ENCODE peak calls at places on chromosomes 6 and 20, in ten cellular contexts. W is GM23338, E is progenitor cell of endocrine pancreas, X is HepG2, M is brain microvascular endothelial cell, N is foreskin fibroblast, K is A673, A is adrenal gland, H is endothelial cell, J is stomach. O is an unnamed sample.

GRCh38 chr6:27178001-27178730 is 69.3 kb upstream of the PRSS16 start:
- DNase-seq in J (peak), A (peak), N (peak), K (peak), E (peak), X (peak), W (peak), H (peak), M (peak), O (peak)

GRCh38 chr6:143157146-143157545 is 96.5 kb downstream of the AIG1 start:
- DNase-seq in M (no peak), J (no peak), N (peak), H (no peak), E (no peak), K (no peak), W (no peak), A (no peak), X (no peak), O (peak)

GRCh38 chr20:63708301-63709148 is 686 bp downstream of the ZGPAT start:
- DNase-seq in X (no peak), A (peak), J (no peak), E (no peak), H (peak), N (no peak), M (no peak), W (peak), K (no peak), O (no peak)

GRCh38 chr6:33888183-33888582 is 84.4 kb upstream of the MLN start:
- DNase-seq in M (no peak), H (no peak), W (no peak), N (no peak), E (no peak), J (no peak), A (no peak), X (no peak), K (no peak), O (no peak)

GRCh38 chr6:75202676-75203131 is 3.1 kb downstream of the COL12A1 start:
- DNase-seq in H (no peak), J (no peak), W (peak), K (no peak), A (no peak), X (no peak), E (no peak), N (no peak), M (no peak), O (no peak)

GRCh38 chr6:18501313-18502013 is 114.3 kb downstream of the RNF144B start:
- DNase-seq in H (no peak), A (peak), M (peak), J (no peak), E (no peak), X (no peak), K (peak), N (peak), W (no peak), O (peak)

GRCh38 chr20:61804896-61805295 is 260.8 kb downstream of the TAF4 start:
- DNase-seq in M (no peak), X (no peak), H (no peak), N (no peak), E (no peak), W (no peak), K (no peak), A (no peak), J (no peak), O (no peak)

GRCh38 chr6:154822947-154823558 is 89.8 kb downstream of the SCAF8 start:
- DNase-seq in K (no peak), X (no peak), H (no peak), W (no peak), A (no peak), E (no peak), N (no peak), M (no peak), J (no peak), O (no peak)

GRCh38 chr6:40293109-40293823 is 293.9 kb downstream of the LRFN2 start:
- DNase-seq in M (no peak), H (no peak), N (no peak), J (no peak), K (no peak), W (no peak), A (no peak), E (no peak), X (no peak), O (no peak)

GRCh38 chr20:64110411-64111068 is 3.2 kb upstream of the NPBWR2 start:
- DNase-seq in M (no peak), W (peak), N (no peak), X (no peak), H (no peak), A (peak), K (no peak), J (peak), E (no peak), O (no peak)

GRCh38 chr6:100300221-100300736 is 164.4 kb downstream of the SIM1 start:
- DNase-seq in N (peak), J (no peak), X (peak), W (no peak), H (no peak), M (peak), A (no peak), K (no peak), E (no peak), O (peak)

GRCh38 chr6:21984551-21984950 is 312.3 kb downstream of the PRL start:
- DNase-seq in W (no peak), E (no peak), H (no peak), A (no peak), K (peak), X (no peak), N (no peak), J (no peak), M (no peak), O (no peak)

GRCh38 chr20:37398750-37399621 is 53.0 kb downstream of the SRC start:
- DNase-seq in E (no peak), A (peak), N (no peak), K (no peak), X (peak), M (no peak), W (no peak), J (no peak), H (no peak), O (no peak)

GRCh38 chr6:107330190-107330589 is 129.2 kb downstream of the PDSS2 start:
- DNase-seq in K (no peak), A (no peak), M (no peak), W (peak), E (no peak), H (no peak), J (no peak), N (no peak), X (no peak), O (no peak)

GRCh38 chr20:57249073-57249472 is 17.4 kb downstream of the BMP7 start:
- DNase-seq in X (no peak), K (no peak), J (no peak), N (no peak), H (no peak), W (no peak), A (no peak), E (no peak), M (no peak), O (no peak)

GRCh38 chr6:82588020-82588419 is 224.4 kb downstream of the TPBG start:
- DNase-seq in K (no peak), X (no peak), H (no peak), N (no peak), A (no peak), E (no peak), J (no peak), W (no peak), M (no peak), O (peak)

GRCh38 chr20:2585811-2586210 is 49.4 kb downstream of the TMC2 start:
- DNase-seq in K (peak), E (no peak), W (no peak), A (no peak), M (peak), H (no peak), N (peak), X (no peak), J (no peak), O (peak)

DNA sequence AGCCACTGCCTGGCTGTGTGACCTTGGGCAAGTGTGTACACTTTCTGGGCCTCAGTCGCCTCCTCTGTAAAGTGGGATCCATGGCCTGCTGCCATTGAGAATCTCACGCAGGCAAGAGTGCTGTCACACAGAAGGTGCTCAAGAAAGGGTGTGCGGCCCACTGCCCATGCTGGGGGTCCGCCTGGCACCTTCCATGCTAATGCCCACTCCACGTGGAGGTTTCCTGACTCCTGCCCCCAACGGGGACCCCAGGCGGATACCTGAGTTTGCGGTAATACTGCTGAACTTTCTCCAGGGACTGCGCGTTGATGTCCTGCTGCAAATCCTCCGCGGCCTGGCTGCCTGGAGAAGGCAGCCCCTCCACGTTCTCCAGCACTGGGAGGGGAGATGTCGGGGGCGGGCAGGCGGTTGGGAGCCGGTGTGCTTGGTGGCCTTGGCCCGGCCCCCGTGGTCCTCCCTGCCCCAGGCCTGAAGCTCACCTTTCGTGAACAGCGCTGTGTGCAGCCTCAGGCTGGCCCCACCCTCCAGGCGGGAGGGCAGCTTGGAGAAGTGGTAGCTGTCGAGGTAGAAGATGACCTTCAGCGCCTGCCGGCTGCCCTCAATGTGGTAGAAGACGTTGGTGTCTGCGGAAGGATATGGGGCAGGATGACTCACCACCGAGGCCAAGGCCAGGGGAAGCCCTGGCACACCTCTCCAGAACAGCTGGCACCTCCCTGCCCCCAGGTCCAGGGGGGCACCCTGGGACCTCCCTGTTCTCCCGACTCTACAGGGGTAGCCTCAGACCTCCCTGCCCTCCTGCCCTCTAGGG is 195.6 kb downstream of the PREX1 start:
- DNase-seq in K (no peak), E (no peak), J (no peak), H (no peak), N (no peak), X (no peak), W (no peak), M (no peak), A (no peak), O (no peak)
- TF ChIP-seq CTCF in K (no peak), E (no peak), J (no peak), H (no peak), N (no peak), X (no peak), W (no peak), M (no peak), A (no peak), O (no peak)

GRCh38 chr6:169117663-169118062 is 136.0 kb downstream of the THBS2 start:
- DNase-seq in E (no peak), A (no peak), N (no peak), M (no peak), X (no peak), H (no peak), W (no peak), J (no peak), K (no peak), O (no peak)

GRCh38 chr6:169118346-169118830 is 135.3 kb downstream of the THBS2 start:
- DNase-seq in E (no peak), W (no peak), J (no peak), N (no peak), M (no peak), H (no peak), A (no peak), K (no peak), X (no peak), O (no peak)

GRCh38 chr6:169115632-169116031 is 138.0 kb downstream of the THBS2 start:
- DNase-seq in K (no peak), W (no peak), N (no peak), A (no peak), H (no peak), E (no peak), X (no peak), M (no peak), J (no peak), O (peak)

GRCh38 chr6:169119669-169120068 is 134.0 kb downstream of the THBS2 start:
- DNase-seq in N (no peak), H (no peak), A (no peak), J (no peak), X (no peak), M (no peak), W (no peak), K (no peak), E (no peak), O (no peak)

GRCh38 chr6:169121013-169121412 is 132.6 kb downstream of the THBS2 start:
- DNase-seq in M (no peak), E (no peak), K (no peak), H (no peak), N (no peak), W (no peak), X (no peak), J (no peak), A (no peak), O (no peak)
- TF ChIP-seq CTCF in M (peak), E (no peak), K (peak), H (peak), N (no peak), W (peak), X (no peak), J (no peak), A (no peak), O (peak)

DNA sequence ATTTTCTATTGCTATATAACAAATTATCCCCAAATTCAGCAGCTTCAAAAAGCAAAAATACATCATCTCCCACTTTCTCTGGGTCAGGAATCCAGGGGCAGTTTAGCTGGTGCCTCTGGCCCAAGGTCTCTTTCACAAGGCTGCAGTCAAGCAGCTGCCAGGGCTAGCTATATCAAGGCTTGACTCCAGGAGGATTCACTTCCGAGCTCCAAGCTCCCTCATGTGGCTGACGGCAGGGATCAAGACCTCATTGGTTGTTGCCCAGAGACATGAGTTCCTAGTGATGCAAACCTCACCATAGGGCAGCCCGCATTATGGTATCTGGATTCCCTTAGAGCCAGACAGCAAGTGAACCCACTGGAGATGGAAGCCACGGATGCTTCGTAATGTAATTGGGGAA is 1.3 kb upstream of the VNN1 start:
- DNase-seq in X (peak), H (peak), N (peak), J (peak), E (peak), A (peak), M (peak), W (peak), K (peak), O (peak)
- TF ChIP-seq CTCF in X (peak), H (no peak), N (peak), J (no peak), E (peak), A (peak), M (peak), W (peak), K (peak), O (peak)

GRCh38 chr6:13205106-13205505 is 123.2 kb downstream of the TBC1D7 start:
- DNase-seq in A (no peak), H (no peak), J (no peak), M (no peak), K (no peak), X (no peak), N (no peak), W (no peak), E (no peak), O (no peak)

GRCh38 chr6:13201336-13201735 is 127.0 kb downstream of the TBC1D7 start:
- DNase-seq in N (no peak), K (no peak), M (no peak), J (no peak), W (no peak), A (no peak), X (no peak), E (no peak), H (no peak), O (no peak)

DNA sequence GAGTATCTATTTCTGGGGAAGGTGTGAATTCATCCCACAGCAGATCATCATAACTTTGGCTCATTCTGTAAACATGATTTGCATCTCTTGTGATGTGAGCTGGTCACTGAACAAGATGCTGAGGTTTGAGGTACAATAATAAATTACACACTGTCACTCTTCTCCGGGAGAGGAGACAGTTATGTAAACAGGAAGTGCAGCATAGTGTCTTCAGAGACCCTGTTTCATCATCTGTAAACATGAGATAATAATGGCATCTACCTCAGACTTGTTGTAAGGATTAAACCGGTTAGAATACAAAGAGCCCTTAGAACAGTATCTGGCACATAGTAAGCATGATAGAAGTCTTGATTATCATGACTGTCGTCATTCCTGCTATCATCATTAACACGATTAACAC is 125.2 kb downstream of the TBC1D7 start:
- DNase-seq in M (no peak), N (no peak), W (no peak), A (no peak), X (no peak), J (no peak), H (no peak), E (no peak), K (no peak), O (peak)
- TF ChIP-seq CTCF in M (no peak), N (no peak), W (no peak), A (no peak), X (no peak), J (no peak), H (no peak), E (no peak), K (no peak), O (no peak)

DNA sequence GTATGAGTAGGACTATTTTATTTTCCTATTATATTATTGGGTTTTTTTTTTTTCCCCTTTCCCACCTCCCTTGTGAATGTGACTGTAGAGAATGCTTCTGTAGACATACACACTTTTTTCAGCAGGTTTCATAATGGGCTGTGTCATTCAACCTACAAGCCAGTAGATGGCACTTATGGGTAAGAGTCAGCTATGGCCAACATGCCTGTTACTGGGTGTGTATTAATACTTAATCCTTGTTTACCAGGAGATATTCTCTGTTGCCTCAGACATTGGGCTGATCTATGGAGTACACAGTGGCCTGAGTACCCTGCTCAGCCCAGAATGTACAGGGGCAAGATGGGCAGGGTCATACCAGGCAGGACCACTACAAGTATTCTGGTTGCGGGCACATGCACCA is 382.5 kb downstream of the EPHA7 start:
- DNase-seq in N (no peak), W (peak), X (peak), M (peak), E (no peak), H (no peak), A (no peak), K (peak), J (no peak), O (peak)
- TF ChIP-seq CTCF in N (no peak), W (peak), X (no peak), M (peak), E (peak), H (peak), A (no peak), K (peak), J (no peak), O (peak)

GRCh38 chr20:38434310-38434741 is 802 bp downstream of the SNHG17 start:
- DNase-seq in N (no peak), W (peak), E (no peak), H (peak), K (peak), J (no peak), M (no peak), X (no peak), A (no peak), O (peak)
- TF ChIP-seq CTCF in N (no peak), W (no peak), E (no peak), H (no peak), K (no peak), J (no peak), M (peak), X (no peak), A (no peak), O (no peak)

GRCh38 chr6:44010411-44011349 is 116.6 kb downstream of the MRPL14 start:
- DNase-seq in X (no peak), J (no peak), N (peak), W (no peak), A (no peak), K (no peak), H (no peak), M (peak), E (no peak), O (peak)
- TF ChIP-seq CTCF in X (no peak), J (no peak), N (no peak), W (no peak), A (no peak), K (no peak), H (no peak), M (no peak), E (no peak), O (no peak)

O was measured in fibroblast of villous mesenchyme.